ENCODE peak calls at places on chromosomes 11 and 22, in six cellular contexts. One of them, this sample, is unnamed.
A peak's percentile ranks its signal among the peaks of the same experiment; 100 is the strongest.

GRCh38 chr11:117836077-117836960 is 11.8 kb upstream of the FXYD2 start:
- DNase-seq in AG04450: no peak
- DNase-seq in body of pancreas: no peak
- DNase-seq in stomach: peak; percentile 22
- DNase-seq in psoas muscle: no peak
- DNase-seq in tibial nerve: no peak
- DNase-seq in this sample: no peak

GRCh38 chr11:117824571-117825537 is at the start of gene FXYD2:
- DNase-seq in stomach: peak; percentile 27
- DNase-seq in AG04450: no peak
- DNase-seq in psoas muscle: peak; percentile 61
- DNase-seq in body of pancreas: peak; percentile 37
- DNase-seq in tibial nerve: no peak
- DNase-seq in this sample: no peak

GRCh38 chr11:72789493-72790131 is 4.2 kb downstream of the STARD10 start:
- DNase-seq in AG04450: no peak
- DNase-seq in stomach: peak; percentile 50
- DNase-seq in tibial nerve: no peak
- DNase-seq in psoas muscle: no peak
- DNase-seq in body of pancreas: no peak
- DNase-seq in this sample: peak; percentile 38

GRCh38 chr11:103749158-103749557 is 287.3 kb upstream of the DDI1 start:
- DNase-seq in stomach: no peak
- DNase-seq in psoas muscle: no peak
- DNase-seq in body of pancreas: no peak
- DNase-seq in tibial nerve: no peak
- DNase-seq in AG04450: no peak
- DNase-seq in this sample: no peak

GRCh38 chr22:43313497-43314474 is 29.4 kb downstream of the SCUBE1 start:
- DNase-seq in stomach: no peak
- DNase-seq in body of pancreas: no peak
- DNase-seq in psoas muscle: peak; percentile 76
- DNase-seq in AG04450: no peak
- DNase-seq in tibial nerve: peak; percentile 84
- DNase-seq in this sample: no peak

GRCh38 chr22:46613606-46613997 is 6.6 kb upstream of the GRAMD4 start:
- DNase-seq in psoas muscle: peak; percentile 49
- DNase-seq in body of pancreas: no peak
- DNase-seq in AG04450: no peak
- DNase-seq in tibial nerve: no peak
- DNase-seq in stomach: no peak
- DNase-seq in this sample: no peak

GRCh38 chr11:18408558-18409242 is 3.4 kb upstream of the LDHC start:
- DNase-seq in stomach: no peak
- DNase-seq in tibial nerve: no peak
- DNase-seq in psoas muscle: no peak
- DNase-seq in body of pancreas: no peak
- DNase-seq in AG04450: no peak
- DNase-seq in this sample: no peak

GRCh38 chr11:124646148-124646547 is 23.5 kb downstream of the TBRG1 start:
- DNase-seq in AG04450: no peak
- DNase-seq in tibial nerve: no peak
- DNase-seq in body of pancreas: no peak
- DNase-seq in stomach: no peak
- DNase-seq in psoas muscle: no peak
- DNase-seq in this sample: no peak

GRCh38 chr11:12289667-12290476 is 87.5 kb upstream of the PARVA start:
- DNase-seq in AG04450: no peak
- DNase-seq in body of pancreas: no peak
- DNase-seq in stomach: peak; percentile 11
- DNase-seq in psoas muscle: no peak
- DNase-seq in tibial nerve: no peak
- DNase-seq in this sample: no peak

GRCh38 chr11:125262194-125262824 is 97.8 kb downstream of the PKNOX2 start:
- DNase-seq in psoas muscle: no peak
- DNase-seq in AG04450: no peak
- DNase-seq in stomach: no peak
- DNase-seq in body of pancreas: no peak
- DNase-seq in tibial nerve: peak; percentile 26
- DNase-seq in this sample: no peak

GRCh38 chr11:78651923-78652602 is 77.4 kb upstream of the NARS2 start:
- DNase-seq in body of pancreas: no peak
- DNase-seq in psoas muscle: no peak
- DNase-seq in tibial nerve: no peak
- DNase-seq in AG04450: no peak
- DNase-seq in stomach: no peak
- DNase-seq in this sample: no peak

GRCh38 chr11:78654071-78654470 is 79.4 kb upstream of the NARS2 start:
- DNase-seq in psoas muscle: no peak
- DNase-seq in body of pancreas: no peak
- DNase-seq in AG04450: no peak
- DNase-seq in stomach: no peak
- DNase-seq in tibial nerve: no peak
- DNase-seq in this sample: no peak

GRCh38 chr11:78654866-78655265 is 80.2 kb upstream of the NARS2 start:
- DNase-seq in body of pancreas: no peak
- DNase-seq in stomach: no peak
- DNase-seq in psoas muscle: no peak
- DNase-seq in AG04450: no peak
- DNase-seq in tibial nerve: no peak
- DNase-seq in this sample: no peak

GRCh38 chr11:78652866-78653265 is 78.2 kb upstream of the NARS2 start:
- DNase-seq in stomach: no peak
- DNase-seq in AG04450: no peak
- DNase-seq in body of pancreas: no peak
- DNase-seq in tibial nerve: no peak
- DNase-seq in psoas muscle: no peak
- DNase-seq in this sample: no peak

DNA sequence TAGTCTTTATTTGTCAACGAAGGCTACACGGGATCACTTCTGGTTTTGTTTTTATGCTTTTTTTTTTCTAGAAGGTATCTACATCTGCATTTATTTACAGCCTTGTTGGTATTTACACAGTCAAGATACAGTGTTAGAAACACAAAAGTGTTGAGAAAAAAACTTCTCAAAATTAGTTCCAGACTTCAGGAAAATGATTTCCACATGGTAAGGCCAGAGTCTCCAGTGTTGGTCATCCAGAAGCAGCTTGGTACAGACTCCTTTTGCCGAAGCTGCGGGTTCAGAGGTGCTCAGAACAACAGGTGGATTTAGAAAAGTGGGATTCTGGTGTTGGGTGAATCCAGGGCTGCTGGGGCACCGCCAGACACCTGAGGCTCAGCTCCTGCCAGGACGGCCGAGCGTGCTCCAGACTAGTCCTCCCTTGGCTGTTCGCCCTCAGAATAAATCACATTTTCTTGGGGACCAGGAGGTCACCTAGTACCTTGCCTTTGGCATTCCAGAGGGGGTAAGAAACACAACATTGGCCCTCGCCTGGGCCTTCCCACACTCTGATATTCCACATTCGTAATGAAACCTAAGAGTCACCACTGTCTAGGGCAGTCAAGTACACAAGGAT is 78.7 kb upstream of the NARS2 start:
- DNase-seq in tibial nerve: no peak
- DNase-seq in AG04450: no peak
- DNase-seq in stomach: no peak
- DNase-seq in body of pancreas: no peak
- DNase-seq in psoas muscle: no peak
- DNase-seq in this sample: no peak
- H3K27me3 ChIP-seq in tibial nerve: no peaks in the 10 kb centered on the region
- H3K27me3 ChIP-seq in AG04450: no peaks in the 10 kb centered on the region
- H3K27me3 ChIP-seq in stomach: no peaks in the 10 kb centered on the region
- H3K27me3 ChIP-seq in body of pancreas: no peaks in the 10 kb centered on the region
- H3K27me3 ChIP-seq in psoas muscle: no peaks in the 10 kb centered on the region
- H3K27me3 ChIP-seq in this sample: no peaks in the 10 kb centered on the region

GRCh38 chr11:61753672-61754071 is 1.2 kb downstream of the MYRF start:
- DNase-seq in tibial nerve: no peak
- DNase-seq in body of pancreas: no peak
- DNase-seq in stomach: no peak
- DNase-seq in AG04450: no peak
- DNase-seq in psoas muscle: no peak
- DNase-seq in this sample: no peak

GRCh38 chr11:61751384-61751783 is 1.1 kb upstream of the MYRF start:
- DNase-seq in stomach: no peak
- DNase-seq in psoas muscle: no peak
- DNase-seq in tibial nerve: no peak
- DNase-seq in AG04450: no peak
- DNase-seq in body of pancreas: no peak
- DNase-seq in this sample: no peak

GRCh38 chr11:61754534-61755482 is 2.4 kb downstream of the MYRF start:
- DNase-seq in psoas muscle: no peak
- DNase-seq in AG04450: no peak
- DNase-seq in stomach: peak; percentile 71
- DNase-seq in tibial nerve: no peak
- DNase-seq in body of pancreas: peak; percentile 46
- DNase-seq in this sample: peak; percentile 75

GRCh38 chr11:61752117-61752924 is at the start of gene MYRF:
- DNase-seq in stomach: peak; percentile 81
- DNase-seq in tibial nerve: no peak
- DNase-seq in psoas muscle: peak; percentile 67
- DNase-seq in body of pancreas: peak; percentile 78
- DNase-seq in AG04450: no peak
- DNase-seq in this sample: no peak

GRCh38 chr11:61752925-61753551 is 602 bp downstream of the MYRF start:
- DNase-seq in AG04450: no peak
- DNase-seq in stomach: no peak
- DNase-seq in psoas muscle: no peak
- DNase-seq in tibial nerve: no peak
- DNase-seq in body of pancreas: no peak
- DNase-seq in this sample: no peak
- H3K27ac ChIP-seq in AG04450: no peak overlapping the region
- H3K27ac ChIP-seq in stomach: peak overlapping the region; percentile 93
- H3K27ac ChIP-seq in psoas muscle: no peak overlapping the region
- H3K27ac ChIP-seq in tibial nerve: peak overlapping the region; percentile 68
- H3K27ac ChIP-seq in body of pancreas: peak overlapping the region; percentile 95
- H3K27ac ChIP-seq in this sample: no peak overlapping the region

DNA sequence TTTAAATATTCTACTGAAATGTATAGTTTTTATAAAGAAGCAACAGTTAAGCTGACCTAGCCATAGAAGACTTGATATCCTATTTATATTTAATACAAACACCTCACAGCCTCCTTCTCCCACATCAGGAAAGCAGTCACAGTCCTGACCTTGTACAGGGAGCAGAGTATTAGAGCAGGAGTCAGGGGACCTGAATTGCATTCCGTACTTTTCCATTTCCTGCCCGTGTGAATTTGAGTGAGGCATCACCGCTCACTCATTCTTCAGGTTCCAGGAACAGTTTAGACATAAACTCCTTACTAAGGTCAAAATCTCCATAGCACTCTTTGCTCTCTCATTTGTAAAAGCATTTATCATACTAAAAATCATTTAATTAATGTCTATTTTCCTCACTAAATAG is 482.5 kb upstream of the FAT3 start:
- DNase-seq in tibial nerve: no peak
- DNase-seq in psoas muscle: no peak
- DNase-seq in stomach: no peak
- DNase-seq in body of pancreas: no peak
- DNase-seq in AG04450: no peak
- DNase-seq in this sample: no peak
- TF ChIP-seq CTCF in tibial nerve: no peak
- TF ChIP-seq CTCF in psoas muscle: no peak
- TF ChIP-seq CTCF in stomach: no peak
- TF ChIP-seq CTCF in body of pancreas: no peak
- TF ChIP-seq CTCF in AG04450: no peak
- TF ChIP-seq CTCF in this sample: no peak

GRCh38 chr11:86673872-86674750 is 1.7 kb upstream of the ME3 start:
- DNase-seq in psoas muscle: no peak
- DNase-seq in stomach: no peak
- DNase-seq in body of pancreas: no peak
- DNase-seq in tibial nerve: no peak
- DNase-seq in AG04450: no peak
- DNase-seq in this sample: no peak
- H3K27me3 ChIP-seq in psoas muscle: no peaks in the 10 kb centered on the region
- H3K27me3 ChIP-seq in stomach: no peaks in the 10 kb centered on the region
- H3K27me3 ChIP-seq in body of pancreas: no peaks in the 10 kb centered on the region
- H3K27me3 ChIP-seq in tibial nerve: no peaks in the 10 kb centered on the region
- H3K27me3 ChIP-seq in AG04450: no peaks in the 10 kb centered on the region
- H3K27me3 ChIP-seq in this sample: no peaks in the 10 kb centered on the region

GRCh38 chr11:65065898-65066297 is 7.5 kb upstream of the NAALADL1 start:
- DNase-seq in stomach: no peak
- DNase-seq in psoas muscle: no peak
- DNase-seq in body of pancreas: no peak
- DNase-seq in tibial nerve: no peak
- DNase-seq in AG04450: no peak
- DNase-seq in this sample: no peak

GRCh38 chr11:65067446-65067845 is 9.1 kb upstream of the NAALADL1 start:
- DNase-seq in body of pancreas: no peak
- DNase-seq in AG04450: no peak
- DNase-seq in stomach: no peak
- DNase-seq in tibial nerve: no peak
- DNase-seq in psoas muscle: no peak
- DNase-seq in this sample: no peak

GRCh38 chr11:65064847-65065240 is 6.5 kb upstream of the NAALADL1 start:
- DNase-seq in tibial nerve: no peak
- DNase-seq in psoas muscle: no peak
- DNase-seq in AG04450: no peak
- DNase-seq in body of pancreas: no peak
- DNase-seq in stomach: no peak
- DNase-seq in this sample: no peak

GRCh38 chr11:65066805-65067291 is 8.5 kb upstream of the NAALADL1 start:
- DNase-seq in psoas muscle: no peak
- DNase-seq in stomach: no peak
- DNase-seq in tibial nerve: no peak
- DNase-seq in AG04450: no peak
- DNase-seq in body of pancreas: no peak
- DNase-seq in this sample: no peak

DNA sequence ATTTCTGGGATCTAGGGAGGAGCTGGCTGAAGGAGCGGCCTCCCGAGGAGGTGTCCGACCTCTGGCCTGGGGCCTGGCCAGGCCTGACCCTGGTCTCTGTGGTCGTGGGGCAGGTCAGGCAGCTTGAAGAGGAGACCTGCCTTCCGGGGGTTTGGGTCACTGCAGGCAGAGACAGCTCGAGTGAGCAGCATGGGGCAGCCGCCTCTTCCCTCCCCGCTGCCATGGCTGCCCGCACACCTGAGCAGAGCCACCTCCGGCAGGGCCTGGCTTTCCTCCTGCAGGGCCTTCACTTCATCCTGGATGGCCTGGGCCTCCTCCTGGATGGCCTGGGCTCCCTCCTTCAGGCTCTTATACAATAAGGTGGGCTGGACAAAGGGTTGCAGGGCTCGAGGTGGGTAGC is 8.0 kb upstream of the NAALADL1 start:
- DNase-seq in psoas muscle: no peak
- DNase-seq in stomach: no peak
- DNase-seq in AG04450: no peak
- DNase-seq in body of pancreas: no peak
- DNase-seq in tibial nerve: no peak
- DNase-seq in this sample: no peak
- H3K27ac ChIP-seq in psoas muscle: no peak overlapping the region
- H3K27ac ChIP-seq in stomach: no peak overlapping the region
- H3K27ac ChIP-seq in AG04450: no peak overlapping the region
- H3K27ac ChIP-seq in body of pancreas: no peak overlapping the region
- H3K27ac ChIP-seq in tibial nerve: no peak overlapping the region
- H3K27ac ChIP-seq in this sample: no peak overlapping the region

This sample was measured in brain microvascular endothelial cell.